ENCODE peak calls at places on chromosome X, in seven cellular contexts. One of them, this sample, is unnamed.

GRCh38 chrX:145484740-145485139 is 237.4 kb downstream of the SPANXN1 start:
- DNase-seq in gastrocnemius medialis: no peak
- DNase-seq in suprapubic skin: no peak
- DNase-seq in AG04450: no peak
- DNase-seq in GM12878: no peak
- DNase-seq in AG10803: no peak
- DNase-seq in LNCaP clone FGC: no peak
- DNase-seq in this sample: no peak

GRCh38 chrX:25012793-25013592 is 2.8 kb downstream of the ARX start:
- DNase-seq in GM12878: no peak
- DNase-seq in AG04450: no peak
- DNase-seq in AG10803: no peak
- DNase-seq in suprapubic skin: no peak
- DNase-seq in gastrocnemius medialis: peak
- DNase-seq in LNCaP clone FGC: no peak
- DNase-seq in this sample: no peak

GRCh38 chrX:46579250-46579649 is 5.7 kb downstream of the CHST7 start:
- DNase-seq in GM12878: no peak
- DNase-seq in AG10803: no peak
- DNase-seq in gastrocnemius medialis: no peak
- DNase-seq in suprapubic skin: no peak
- DNase-seq in AG04450: no peak
- DNase-seq in LNCaP clone FGC: no peak
- DNase-seq in this sample: no peak

GRCh38 chrX:84188320-84188834 is 378 bp upstream of the RPS6KA6 start:
- DNase-seq in suprapubic skin: peak
- DNase-seq in LNCaP clone FGC: no peak
- DNase-seq in AG04450: peak
- DNase-seq in AG10803: peak
- DNase-seq in GM12878: no peak
- DNase-seq in gastrocnemius medialis: no peak
- DNase-seq in this sample: no peak

GRCh38 chrX:7852166-7852565 is 9.2 kb downstream of the VCX start:
- DNase-seq in suprapubic skin: no peak
- DNase-seq in AG10803: no peak
- DNase-seq in LNCaP clone FGC: no peak
- DNase-seq in GM12878: no peak
- DNase-seq in AG04450: no peak
- DNase-seq in gastrocnemius medialis: no peak
- DNase-seq in this sample: no peak

GRCh38 chrX:130079824-130080406 is 30.4 kb downstream of the ELF4 start:
- DNase-seq in suprapubic skin: no peak
- DNase-seq in LNCaP clone FGC: peak
- DNase-seq in gastrocnemius medialis: peak
- DNase-seq in AG04450: peak
- DNase-seq in GM12878: no peak
- DNase-seq in AG10803: peak
- DNase-seq in this sample: no peak

GRCh38 chrX:118348186-118348810 is 2.4 kb downstream of the WDR44 start:
- DNase-seq in AG10803: no peak
- DNase-seq in gastrocnemius medialis: no peak
- DNase-seq in LNCaP clone FGC: no peak
- DNase-seq in suprapubic skin: no peak
- DNase-seq in AG04450: no peak
- DNase-seq in GM12878: no peak
- DNase-seq in this sample: no peak

GRCh38 chrX:40058719-40059118 is 39.0 kb downstream of the BCOR start:
- DNase-seq in gastrocnemius medialis: no peak
- DNase-seq in GM12878: no peak
- DNase-seq in AG04450: no peak
- DNase-seq in LNCaP clone FGC: no peak
- DNase-seq in suprapubic skin: no peak
- DNase-seq in AG10803: no peak
- DNase-seq in this sample: no peak

GRCh38 chrX:105495376-105495775 is 274.9 kb upstream of the TEX13A start:
- DNase-seq in GM12878: no peak
- DNase-seq in AG10803: no peak
- DNase-seq in LNCaP clone FGC: no peak
- DNase-seq in gastrocnemius medialis: no peak
- DNase-seq in suprapubic skin: no peak
- DNase-seq in AG04450: no peak
- DNase-seq in this sample: no peak

GRCh38 chrX:123943074-123943473 is 18.4 kb upstream of the STAG2 start:
- DNase-seq in AG10803: no peak
- DNase-seq in gastrocnemius medialis: no peak
- DNase-seq in LNCaP clone FGC: no peak
- DNase-seq in suprapubic skin: no peak
- DNase-seq in AG04450: no peak
- DNase-seq in GM12878: no peak
- DNase-seq in this sample: no peak

GRCh38 chrX:519741-520140 is 110.8 kb upstream of the SHOX start:
- DNase-seq in LNCaP clone FGC: no peak
- DNase-seq in suprapubic skin: no peak
- DNase-seq in gastrocnemius medialis: no peak
- DNase-seq in AG04450: no peak
- DNase-seq in AG10803: peak
- DNase-seq in GM12878: no peak
- DNase-seq in this sample: no peak

GRCh38 chrX:48505481-48505880 is 3.3 kb upstream of the PORCN start:
- DNase-seq in AG10803: no peak
- DNase-seq in AG04450: no peak
- DNase-seq in LNCaP clone FGC: no peak
- DNase-seq in gastrocnemius medialis: no peak
- DNase-seq in GM12878: no peak
- DNase-seq in suprapubic skin: no peak
- DNase-seq in this sample: no peak

GRCh38 chrX:132957211-132958085 is 981 bp downstream of the HS6ST2 start:
- DNase-seq in gastrocnemius medialis: no peak
- DNase-seq in AG10803: no peak
- DNase-seq in LNCaP clone FGC: no peak
- DNase-seq in AG04450: no peak
- DNase-seq in suprapubic skin: no peak
- DNase-seq in GM12878: no peak
- DNase-seq in this sample: no peak

GRCh38 chrX:54178100-54178940 is 4.7 kb downstream of the FAM120C start:
- DNase-seq in AG10803: peak
- DNase-seq in suprapubic skin: no peak
- DNase-seq in gastrocnemius medialis: no peak
- DNase-seq in GM12878: no peak
- DNase-seq in AG04450: peak
- DNase-seq in LNCaP clone FGC: no peak
- DNase-seq in this sample: no peak

GRCh38 chrX:130531066-130531465 is 129.3 kb downstream of the RBMX2 start:
- DNase-seq in suprapubic skin: no peak
- DNase-seq in GM12878: no peak
- DNase-seq in AG04450: no peak
- DNase-seq in AG10803: no peak
- DNase-seq in gastrocnemius medialis: no peak
- DNase-seq in LNCaP clone FGC: no peak
- DNase-seq in this sample: no peak

GRCh38 chrX:19839770-19840254 is 47.6 kb downstream of the SH3KBP1 start:
- DNase-seq in LNCaP clone FGC: no peak
- DNase-seq in GM12878: peak
- DNase-seq in gastrocnemius medialis: no peak
- DNase-seq in AG04450: no peak
- DNase-seq in suprapubic skin: no peak
- DNase-seq in AG10803: no peak
- DNase-seq in this sample: no peak

GRCh38 chrX:144006811-144007210 is 122.9 kb downstream of the UBE2NL start:
- DNase-seq in LNCaP clone FGC: peak
- DNase-seq in suprapubic skin: no peak
- DNase-seq in gastrocnemius medialis: no peak
- DNase-seq in AG10803: peak
- DNase-seq in AG04450: no peak
- DNase-seq in GM12878: no peak
- DNase-seq in this sample: no peak

GRCh38 chrX:145821291-145821897 is 3.8 kb downstream of the SLITRK2 start:
- DNase-seq in LNCaP clone FGC: no peak
- DNase-seq in AG10803: no peak
- DNase-seq in gastrocnemius medialis: no peak
- DNase-seq in GM12878: no peak
- DNase-seq in AG04450: no peak
- DNase-seq in suprapubic skin: peak
- DNase-seq in this sample: no peak

GRCh38 chrX:146238173-146238572 is 420.5 kb downstream of the SLITRK2 start:
- DNase-seq in LNCaP clone FGC: no peak
- DNase-seq in AG04450: no peak
- DNase-seq in AG10803: no peak
- DNase-seq in suprapubic skin: no peak
- DNase-seq in gastrocnemius medialis: no peak
- DNase-seq in GM12878: no peak
- DNase-seq in this sample: no peak

GRCh38 chrX:7514871-7515599 is 327.9 kb upstream of the VCX start:
- DNase-seq in AG04450: no peak
- DNase-seq in gastrocnemius medialis: peak
- DNase-seq in GM12878: no peak
- DNase-seq in AG10803: peak
- DNase-seq in suprapubic skin: no peak
- DNase-seq in LNCaP clone FGC: no peak
- DNase-seq in this sample: no peak

DNA sequence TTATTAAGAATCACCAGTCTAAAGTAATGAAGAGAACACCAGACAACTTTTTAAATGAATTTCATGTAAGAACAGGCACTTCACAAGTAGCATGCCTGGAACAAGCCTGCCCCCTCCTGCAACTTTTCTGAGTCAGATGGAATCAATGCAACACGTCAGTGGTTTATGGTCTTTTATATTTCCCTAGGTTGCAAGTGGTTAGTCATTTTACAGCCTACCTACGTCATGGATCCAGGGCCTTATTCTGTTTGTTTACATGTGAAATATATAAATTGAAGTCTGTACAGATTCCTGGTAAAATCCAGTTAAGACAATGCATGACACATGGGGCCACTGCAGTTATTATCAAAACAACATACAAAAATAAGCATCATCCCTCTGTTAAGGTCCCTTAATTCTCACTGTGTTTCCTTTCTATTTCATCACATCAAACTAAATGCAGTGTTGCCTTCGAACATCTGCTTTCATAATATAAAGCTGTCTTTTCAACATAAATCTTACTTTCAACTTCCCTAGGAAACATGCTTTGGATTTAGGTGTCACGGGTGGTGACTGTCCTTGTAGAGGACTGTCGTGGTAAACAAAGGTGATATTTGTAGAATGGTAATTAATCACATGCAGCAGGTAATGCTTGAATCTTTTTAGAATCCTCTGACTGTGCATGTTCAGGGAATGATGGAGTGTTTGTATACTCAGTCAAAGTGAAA is 309.3 kb downstream of the FRMPD4 start:
- DNase-seq in GM12878: no peak
- DNase-seq in gastrocnemius medialis: no peak
- DNase-seq in LNCaP clone FGC: no peak
- DNase-seq in suprapubic skin: no peak
- DNase-seq in AG04450: peak
- DNase-seq in AG10803: peak
- DNase-seq in this sample: no peak
- TF ChIP-seq CTCF in GM12878: no peak
- TF ChIP-seq CTCF in gastrocnemius medialis: no peak
- TF ChIP-seq CTCF in LNCaP clone FGC: no peak
- TF ChIP-seq CTCF in suprapubic skin: no peak
- TF ChIP-seq CTCF in AG04450: peak
- TF ChIP-seq CTCF in AG10803: peak
- TF ChIP-seq CTCF in this sample: no peak

GRCh38 chrX:103758555-103758954 is 18.1 kb upstream of the PLP1 start:
- DNase-seq in suprapubic skin: no peak
- DNase-seq in LNCaP clone FGC: no peak
- DNase-seq in gastrocnemius medialis: no peak
- DNase-seq in GM12878: no peak
- DNase-seq in AG04450: no peak
- DNase-seq in AG10803: no peak
- DNase-seq in this sample: no peak

GRCh38 chrX:103756736-103757135 is 19.9 kb upstream of the PLP1 start:
- DNase-seq in LNCaP clone FGC: no peak
- DNase-seq in AG04450: no peak
- DNase-seq in suprapubic skin: no peak
- DNase-seq in AG10803: no peak
- DNase-seq in GM12878: no peak
- DNase-seq in gastrocnemius medialis: no peak
- DNase-seq in this sample: no peak

DNA sequence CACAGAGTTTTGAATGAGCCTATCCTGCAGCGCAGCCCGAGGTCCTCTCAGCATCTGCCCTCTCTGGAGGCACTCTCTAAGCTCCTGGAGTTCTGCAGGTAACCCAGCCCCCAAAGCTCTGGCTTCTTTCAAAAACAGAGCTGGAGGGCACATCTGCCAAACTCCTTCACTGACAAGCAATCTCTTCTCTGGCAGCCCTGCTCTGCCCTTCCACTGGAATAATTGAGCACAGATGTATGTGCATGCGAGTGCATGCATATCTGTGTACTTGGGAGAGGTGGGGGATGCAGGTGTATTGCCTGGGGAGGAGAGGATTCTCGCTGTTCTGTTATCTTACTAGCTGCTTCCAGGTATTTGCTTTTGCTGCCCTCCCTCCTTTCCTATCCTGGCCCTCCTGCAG is 22.2 kb upstream of the PLP1 start:
- DNase-seq in suprapubic skin: no peak
- DNase-seq in GM12878: no peak
- DNase-seq in LNCaP clone FGC: no peak
- DNase-seq in AG04450: no peak
- DNase-seq in gastrocnemius medialis: no peak
- DNase-seq in AG10803: no peak
- DNase-seq in this sample: no peak
- H3K4me3 ChIP-seq in suprapubic skin: no peak
- H3K4me3 ChIP-seq in GM12878: no peak
- H3K4me3 ChIP-seq in LNCaP clone FGC: no peak
- H3K4me3 ChIP-seq in AG04450: no peak
- H3K4me3 ChIP-seq in gastrocnemius medialis: no peak
- H3K4me3 ChIP-seq in AG10803: no peak
- H3K4me3 ChIP-seq in this sample: no peak

GRCh38 chrX:51891245-51891644 is 2.2 kb upstream of the MAGED1 start:
- DNase-seq in LNCaP clone FGC: no peak
- DNase-seq in gastrocnemius medialis: no peak
- DNase-seq in GM12878: no peak
- DNase-seq in AG04450: no peak
- DNase-seq in suprapubic skin: no peak
- DNase-seq in AG10803: no peak
- DNase-seq in this sample: no peak
- TF ChIP-seq CTCF in LNCaP clone FGC: no peak
- TF ChIP-seq CTCF in gastrocnemius medialis: no peak
- TF ChIP-seq CTCF in GM12878: no peak
- TF ChIP-seq CTCF in AG04450: no peak
- TF ChIP-seq CTCF in suprapubic skin: no peak
- TF ChIP-seq CTCF in AG10803: no peak
- TF ChIP-seq CTCF in this sample: no peak

DNA sequence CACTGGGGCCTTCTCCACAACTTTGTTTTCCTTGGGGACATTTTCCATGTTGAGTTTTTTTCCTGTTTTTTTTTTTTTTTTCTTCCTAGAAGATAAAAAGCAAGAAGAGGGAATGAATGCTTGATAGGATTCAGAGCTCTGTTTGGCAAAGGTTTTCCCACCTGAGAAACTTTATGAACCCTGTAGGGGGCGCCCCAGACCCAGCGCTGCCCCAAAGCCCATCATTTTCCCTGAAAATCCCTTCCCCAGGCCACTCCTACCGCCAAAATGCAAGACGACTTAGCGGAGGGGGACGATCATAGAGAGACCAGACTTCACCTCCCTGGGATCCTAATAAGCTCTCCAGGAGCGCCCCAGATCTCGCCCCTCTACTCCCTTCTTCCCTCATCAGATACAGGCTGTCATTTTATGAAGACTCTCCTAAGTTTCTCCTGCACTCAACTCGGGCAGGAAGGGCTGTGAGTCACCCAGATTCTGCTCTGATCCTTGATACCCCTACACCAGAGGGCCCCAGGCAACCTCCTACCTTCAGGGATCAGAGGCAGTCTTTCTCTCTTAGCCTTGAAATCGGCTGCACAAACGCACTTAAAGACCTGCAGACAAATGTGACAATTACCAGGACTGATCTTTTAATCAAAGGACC is 1.4 kb downstream of the BEX5 start:
- DNase-seq in GM12878: no peak
- DNase-seq in LNCaP clone FGC: no peak
- DNase-seq in AG04450: no peak
- DNase-seq in gastrocnemius medialis: no peak
- DNase-seq in suprapubic skin: no peak
- DNase-seq in AG10803: no peak
- DNase-seq in this sample: no peak
- H3K4me3 ChIP-seq in GM12878: no peak
- H3K4me3 ChIP-seq in LNCaP clone FGC: no peak
- H3K4me3 ChIP-seq in AG04450: no peak
- H3K4me3 ChIP-seq in gastrocnemius medialis: no peak
- H3K4me3 ChIP-seq in suprapubic skin: peak
- H3K4me3 ChIP-seq in AG10803: no peak
- H3K4me3 ChIP-seq in this sample: peak

This sample was measured in GM12864.